ENCODE peak calls at places on chromosome 13, in eight cellular contexts. T is stimulated activated CD4-positive, alpha-beta T cell treated with anti-CD3 and anti-CD28 coated beads, Interleukin-1b, Interleukin-23, amount 100 ng/mL, for 24 hours; J is activated T-cell treated with anti-CD3 and anti-CD28 coated beads, Interleukin-2, amount 50 U/mL, for 24 hours; C is CD8-positive, alpha-beta T cell; G is epithelial cell of esophagus; W is activated CD4-positive, alpha-beta T cell treated with anti-CD3 and anti-CD28 coated beads for 1 hour; V is CD4-positive, alpha-beta T cell; B is NCI-H1417. I is an unnamed sample.
A peak's percentile ranks its signal among the peaks of the same experiment; 100 is the strongest.

GRCh38 chr13:49336655-49337054 is 88.9 kb downstream of the CDADC1 start:
- DNase-seq in C (no peak), J (no peak), B (no peak), G (no peak), T (no peak), W (no peak), V (no peak), I (no peak)

GRCh38 chr13:102443234-102443633 is 41.4 kb upstream of the FGF14 start:
- DNase-seq in C (no peak), J (no peak), B (no peak), W (no peak), T (no peak), G (peak; percentile 18), V (no peak), I (no peak)

GRCh38 chr13:45895880-45896279 is 44.3 kb upstream of the SIAH3 start:
- DNase-seq in W (no peak), C (no peak), B (no peak), T (no peak), G (no peak), J (no peak), V (no peak), I (no peak)

GRCh38 chr13:106610511-106610910 is 42.6 kb upstream of the ARGLU1 start:
- DNase-seq in W (no peak), C (no peak), V (no peak), T (no peak), B (no peak), G (peak; percentile 90), J (no peak), I (no peak)

GRCh38 chr13:44874886-44875630 is 114.2 kb downstream of the NUFIP1 start:
- DNase-seq in G (no peak), C (no peak), W (no peak), B (no peak), J (no peak), V (no peak), T (no peak), I (no peak)

GRCh38 chr13:39656325-39656677 is 839 bp downstream of the COG6 start:
- DNase-seq in G (peak; percentile 6), W (no peak), T (no peak), V (no peak), B (no peak), C (no peak), J (no peak), I (no peak)

GRCh38 chr13:113546571-113547247 is 37.8 kb upstream of the TFDP1 start:
- DNase-seq in T (no peak), W (no peak), V (no peak), J (no peak), G (no peak), C (no peak), B (no peak), I (peak; percentile 84)

GRCh38 chr13:67867206-67867605 is 637.1 kb upstream of the PCDH9 start:
- DNase-seq in T (no peak), C (no peak), B (no peak), J (no peak), V (no peak), G (no peak), W (no peak), I (no peak)

GRCh38 chr13:113804017-113804702 is 45.1 kb downstream of the TMEM255B start:
- DNase-seq in G (no peak), V (no peak), J (no peak), T (no peak), B (no peak), C (no peak), W (no peak), I (no peak)

GRCh38 chr13:54687173-54687572 is 1658.6 kb downstream of the OLFM4 start:
- DNase-seq in J (no peak), G (no peak), W (no peak), C (no peak), B (no peak), V (no peak), T (no peak), I (no peak)